ENCODE peak calls at places on chromosomes 13 and 19, in seven cellular contexts. X is T follicular helper cell; L is effector memory CD4-positive, alpha-beta T cell; F is NCI-H2107; G is ovary; A is amygdala; D is effector memory CD8-positive, alpha-beta T cell. V is an unnamed sample.

GRCh38 chr19:48634036-48634342 is 3.2 kb downstream of the DBP start:
- DNase-seq in L (no peak), X (no peak), A (no peak), F (no peak), D (no peak), G (no peak), V (no peak)

GRCh38 chr13:94236876-94237275 is 242.6 kb downstream of the DCT start:
- DNase-seq in X (no peak), A (no peak), G (no peak), D (no peak), L (no peak), F (no peak), V (no peak)

GRCh38 chr13:99572131-99572530 is 70.9 kb downstream of the TM9SF2 start:
- DNase-seq in L (no peak), X (no peak), D (no peak), F (no peak), A (no peak), G (no peak), V (no peak)

GRCh38 chr13:49669735-49670309 is 21.5 kb downstream of the EBPL start:
- DNase-seq in F (peak; percentile 7), L (no peak), X (no peak), G (peak; percentile 57), A (peak; percentile 7), D (no peak), V (peak; percentile 85)

GRCh38 chr13:47433461-47434005 is 536.7 kb upstream of the HTR2A start:
- DNase-seq in A (no peak), F (no peak), L (no peak), X (no peak), D (no peak), G (no peak), V (no peak)

GRCh38 chr13:68050746-68051145 is 820.6 kb upstream of the PCDH9 start:
- DNase-seq in L (no peak), D (no peak), A (no peak), F (no peak), G (no peak), X (no peak), V (no peak)

GRCh38 chr19:27654266-27654990 is 1558.5 kb downstream of the UQCRFS1 start:
- DNase-seq in L (no peak), D (no peak), F (no peak), A (no peak), G (no peak), X (no peak), V (no peak)

GRCh38 chr13:94710881-94711560 is 1.3 kb downstream of the SOX21 start:
- DNase-seq in A (no peak), X (no peak), F (peak; percentile 20), G (no peak), L (no peak), D (no peak), V (peak; percentile 50)

GRCh38 chr19:17320435-17320834 is 11.1 kb downstream of the DDA1 start:
- DNase-seq in A (no peak), G (no peak), D (no peak), F (no peak), X (no peak), L (no peak), V (no peak)

GRCh38 chr19:7191946-7192691 is 102.1 kb downstream of the INSR start:
- DNase-seq in L (peak; percentile 3), F (no peak), G (no peak), D (peak; percentile 45), X (peak; percentile 13), A (no peak), V (no peak)

GRCh38 chr13:24539500-24540165 is 27.1 kb upstream of the PARP4 start:
- DNase-seq in A (no peak), F (no peak), X (no peak), D (no peak), G (no peak), L (no peak), V (no peak)

GRCh38 chr19:32291876-32292275 is 53.5 kb upstream of the ZNF507 start:
- DNase-seq in L (no peak), G (no peak), X (no peak), D (no peak), F (no peak), A (no peak), V (no peak)

GRCh38 chr13:50410921-50411712 is 395.9 kb downstream of the KCNRG start:
- DNase-seq in L (no peak), X (no peak), D (no peak), A (no peak), G (no peak), F (no peak), V (no peak)

GRCh38 chr13:23870356-23871146 is 18.6 kb downstream of the MIPEP start:
- DNase-seq in G (no peak), A (no peak), L (no peak), X (no peak), D (no peak), F (no peak), V (no peak)

GRCh38 chr19:48628486-48629296 is 8.5 kb downstream of the DBP start:
- DNase-seq in F (no peak), D (no peak), L (no peak), A (no peak), X (no peak), G (peak; percentile 68), V (no peak)

GRCh38 chr19:39916851-39917396 is 17.5 kb downstream of the FCGBP start:
- DNase-seq in A (no peak), D (no peak), L (no peak), G (no peak), F (no peak), X (no peak), V (no peak)

GRCh38 chr19:35095667-35096368 is 19.8 kb upstream of the FXYD3 start:
- DNase-seq in X (no peak), G (no peak), A (no peak), D (no peak), L (no peak), F (no peak), V (no peak)

GRCh38 chr19:47682939-47683338 is 30.3 kb upstream of the EHD2 start:
- DNase-seq in X (no peak), F (no peak), A (no peak), D (no peak), L (no peak), G (no peak), V (no peak)

GRCh38 chr19:14848822-14849221 is at the start of gene OR7A10:
- DNase-seq in L (no peak), A (no peak), F (no peak), G (no peak), D (no peak), X (no peak), V (no peak)

GRCh38 chr13:43874512-43875092 is 4.9 kb downstream of the CCDC122 start:
- DNase-seq in D (no peak), L (no peak), F (no peak), A (no peak), G (no peak), X (no peak), V (peak; percentile 83)

GRCh38 chr13:79549355-79550106 is 68.6 kb downstream of the NDFIP2 start:
- DNase-seq in A (no peak), F (no peak), G (no peak), X (no peak), D (no peak), L (no peak), V (no peak)

GRCh38 chr13:48579167-48579918 is 46.5 kb upstream of the RCBTB2 start:
- DNase-seq in L (no peak), G (no peak), X (no peak), D (no peak), A (no peak), F (no peak), V (peak; percentile 30)

GRCh38 chr13:113397606-113398425 is 33.9 kb upstream of the GRTP1 start:
- DNase-seq in X (no peak), F (no peak), G (no peak), L (no peak), D (no peak), A (no peak), V (no peak)

GRCh38 chr19:6213266-6213595 is 66.5 kb downstream of the MLLT1 start:
- DNase-seq in X (no peak), D (no peak), G (no peak), L (no peak), A (no peak), F (no peak), V (no peak)

GRCh38 chr13:73991384-73991783 is 142.8 kb downstream of the KLF12 start:
- DNase-seq in F (no peak), D (no peak), L (no peak), G (no peak), A (no peak), X (no peak), V (no peak)

GRCh38 chr19:42409477-42409876 is 17.7 kb downstream of the LIPE start:
- DNase-seq in L (no peak), F (no peak), G (no peak), X (no peak), A (no peak), D (no peak), V (no peak)

GRCh38 chr13:106381083-106381482 is 154.4 kb downstream of the EFNB2 start:
- DNase-seq in F (no peak), D (no peak), L (no peak), G (no peak), X (no peak), A (no peak), V (no peak)

GRCh38 chr13:102609696-102610095 is 12.9 kb downstream of the TPP2 start:
- DNase-seq in A (no peak), F (no peak), G (no peak), L (no peak), D (no peak), X (no peak), V (no peak)

V was measured in hippocampal formation.